ENCODE peak calls at places on chromosomes 3 and 15, in seven cellular contexts. One of them, this sample, is unnamed.

GRCh38 chr3:146052791-146053310 is 108.1 kb downstream of the PLOD2 start:
- DNase-seq in PC-3: no peak
- DNase-seq in ELR: peak; percentile 17
- DNase-seq in Calu3: no peak
- DNase-seq in mesothelial cell of epicardium: no peak
- DNase-seq in activated naive CD8-positive, alpha-beta T cell treated with anti-CD3 and anti-CD28 coated beads, Interleukin-2, amount 10 ng/mL, durations not matched to agents 7 days and 5 days: no peak
- DNase-seq in lower lobe of right lung: no peak
- DNase-seq in this sample: no peak

GRCh38 chr3:157175678-157176077 is 15.7 kb upstream of the CCNL1 start:
- DNase-seq in PC-3: no peak
- DNase-seq in ELR: peak; percentile 36
- DNase-seq in Calu3: peak; percentile 54
- DNase-seq in mesothelial cell of epicardium: no peak
- DNase-seq in activated naive CD8-positive, alpha-beta T cell treated with anti-CD3 and anti-CD28 coated beads, Interleukin-2, amount 10 ng/mL, durations not matched to agents 7 days and 5 days: peak; percentile 43
- DNase-seq in lower lobe of right lung: peak; percentile 71
- DNase-seq in this sample: peak; percentile 24

GRCh38 chr3:73614385-73614784 is 10.4 kb downstream of the PDZRN3 start:
- DNase-seq in PC-3: no peak
- DNase-seq in ELR: no peak
- DNase-seq in Calu3: no peak
- DNase-seq in mesothelial cell of epicardium: no peak
- DNase-seq in activated naive CD8-positive, alpha-beta T cell treated with anti-CD3 and anti-CD28 coated beads, Interleukin-2, amount 10 ng/mL, durations not matched to agents 7 days and 5 days: no peak
- DNase-seq in lower lobe of right lung: no peak
- DNase-seq in this sample: peak; percentile 29

GRCh38 chr15:26910715-26911114 is 43.9 kb downstream of the GABRA5 start:
- DNase-seq in PC-3: no peak
- DNase-seq in ELR: no peak
- DNase-seq in Calu3: no peak
- DNase-seq in mesothelial cell of epicardium: no peak
- DNase-seq in activated naive CD8-positive, alpha-beta T cell treated with anti-CD3 and anti-CD28 coated beads, Interleukin-2, amount 10 ng/mL, durations not matched to agents 7 days and 5 days: no peak
- DNase-seq in lower lobe of right lung: no peak
- DNase-seq in this sample: no peak

GRCh38 chr3:153414972-153415371 is 252.9 kb downstream of the RAP2B start:
- DNase-seq in PC-3: no peak
- DNase-seq in ELR: no peak
- DNase-seq in Calu3: no peak
- DNase-seq in mesothelial cell of epicardium: no peak
- DNase-seq in activated naive CD8-positive, alpha-beta T cell treated with anti-CD3 and anti-CD28 coated beads, Interleukin-2, amount 10 ng/mL, durations not matched to agents 7 days and 5 days: no peak
- DNase-seq in lower lobe of right lung: no peak
- DNase-seq in this sample: no peak

GRCh38 chr3:52422669-52423068 is 22.2 kb downstream of the SEMA3G start:
- DNase-seq in PC-3: no peak
- DNase-seq in ELR: no peak
- DNase-seq in Calu3: no peak
- DNase-seq in mesothelial cell of epicardium: no peak
- DNase-seq in activated naive CD8-positive, alpha-beta T cell treated with anti-CD3 and anti-CD28 coated beads, Interleukin-2, amount 10 ng/mL, durations not matched to agents 7 days and 5 days: no peak
- DNase-seq in lower lobe of right lung: no peak
- DNase-seq in this sample: no peak

GRCh38 chr3:123657578-123657977 is 72.7 kb upstream of the HACD2 start:
- DNase-seq in PC-3: no peak
- DNase-seq in ELR: no peak
- DNase-seq in Calu3: no peak
- DNase-seq in mesothelial cell of epicardium: no peak
- DNase-seq in activated naive CD8-positive, alpha-beta T cell treated with anti-CD3 and anti-CD28 coated beads, Interleukin-2, amount 10 ng/mL, durations not matched to agents 7 days and 5 days: no peak
- DNase-seq in lower lobe of right lung: no peak
- DNase-seq in this sample: no peak

GRCh38 chr3:18843188-18843587 is 305.1 kb upstream of the KCNH8 start:
- DNase-seq in PC-3: peak; percentile 23
- DNase-seq in ELR: no peak
- DNase-seq in Calu3: no peak
- DNase-seq in mesothelial cell of epicardium: no peak
- DNase-seq in activated naive CD8-positive, alpha-beta T cell treated with anti-CD3 and anti-CD28 coated beads, Interleukin-2, amount 10 ng/mL, durations not matched to agents 7 days and 5 days: no peak
- DNase-seq in lower lobe of right lung: no peak
- DNase-seq in this sample: no peak

GRCh38 chr15:25543156-25543555 is 104.3 kb upstream of the UBE3A start:
- DNase-seq in PC-3: peak; percentile 44
- DNase-seq in ELR: no peak
- DNase-seq in Calu3: no peak
- DNase-seq in mesothelial cell of epicardium: peak; percentile 42
- DNase-seq in activated naive CD8-positive, alpha-beta T cell treated with anti-CD3 and anti-CD28 coated beads, Interleukin-2, amount 10 ng/mL, durations not matched to agents 7 days and 5 days: no peak
- DNase-seq in lower lobe of right lung: no peak
- DNase-seq in this sample: no peak

GRCh38 chr3:55897573-55898224 is 410.6 kb upstream of the WNT5A start:
- DNase-seq in PC-3: peak; percentile 72
- DNase-seq in ELR: peak; percentile 42
- DNase-seq in Calu3: peak; percentile 1
- DNase-seq in mesothelial cell of epicardium: no peak
- DNase-seq in activated naive CD8-positive, alpha-beta T cell treated with anti-CD3 and anti-CD28 coated beads, Interleukin-2, amount 10 ng/mL, durations not matched to agents 7 days and 5 days: no peak
- DNase-seq in lower lobe of right lung: no peak
- DNase-seq in this sample: peak; percentile 52

GRCh38 chr3:46516521-46516920 is 18.7 kb downstream of the RTP3 start:
- DNase-seq in PC-3: no peak
- DNase-seq in ELR: peak; percentile 45
- DNase-seq in Calu3: peak; percentile 7
- DNase-seq in mesothelial cell of epicardium: no peak
- DNase-seq in activated naive CD8-positive, alpha-beta T cell treated with anti-CD3 and anti-CD28 coated beads, Interleukin-2, amount 10 ng/mL, durations not matched to agents 7 days and 5 days: no peak
- DNase-seq in lower lobe of right lung: no peak
- DNase-seq in this sample: no peak

GRCh38 chr3:193831495-193832455 is 238.8 kb downstream of the OPA1 start:
- DNase-seq in PC-3: no peak
- DNase-seq in ELR: no peak
- DNase-seq in Calu3: peak; percentile 79
- DNase-seq in mesothelial cell of epicardium: no peak
- DNase-seq in activated naive CD8-positive, alpha-beta T cell treated with anti-CD3 and anti-CD28 coated beads, Interleukin-2, amount 10 ng/mL, durations not matched to agents 7 days and 5 days: no peak
- DNase-seq in lower lobe of right lung: no peak
- DNase-seq in this sample: no peak

GRCh38 chr15:47959617-47960398 is 161.0 kb upstream of the SLC24A5 start:
- DNase-seq in PC-3: peak; percentile 49
- DNase-seq in ELR: no peak
- DNase-seq in Calu3: no peak
- DNase-seq in mesothelial cell of epicardium: no peak
- DNase-seq in activated naive CD8-positive, alpha-beta T cell treated with anti-CD3 and anti-CD28 coated beads, Interleukin-2, amount 10 ng/mL, durations not matched to agents 7 days and 5 days: no peak
- DNase-seq in lower lobe of right lung: no peak
- DNase-seq in this sample: no peak

GRCh38 chr3:175475765-175476164 is 616.6 kb downstream of the NAALADL2 start:
- DNase-seq in PC-3: no peak
- DNase-seq in ELR: no peak
- DNase-seq in Calu3: no peak
- DNase-seq in mesothelial cell of epicardium: no peak
- DNase-seq in activated naive CD8-positive, alpha-beta T cell treated with anti-CD3 and anti-CD28 coated beads, Interleukin-2, amount 10 ng/mL, durations not matched to agents 7 days and 5 days: no peak
- DNase-seq in lower lobe of right lung: no peak
- DNase-seq in this sample: no peak

GRCh38 chr15:92634046-92634445 is 21.5 kb downstream of the FAM174B start:
- DNase-seq in PC-3: no peak
- DNase-seq in ELR: no peak
- DNase-seq in Calu3: no peak
- DNase-seq in mesothelial cell of epicardium: no peak
- DNase-seq in activated naive CD8-positive, alpha-beta T cell treated with anti-CD3 and anti-CD28 coated beads, Interleukin-2, amount 10 ng/mL, durations not matched to agents 7 days and 5 days: no peak
- DNase-seq in lower lobe of right lung: no peak
- DNase-seq in this sample: no peak

This sample was measured in RPMI7951.